ENCODE peak calls at places on chromosome 20, in ten cellular contexts. One of them, this sample, is unnamed.

GRCh38 chr20:62898970-62899632 is 27.2 kb downstream of the DIDO1 start:
- DNase-seq in OCI-LY7: no peak
- DNase-seq in HL-60: no peak
- DNase-seq in Panc1: no peak
- DNase-seq in tibial artery: no peak
- DNase-seq in heart left ventricle: no peak
- DNase-seq in right lobe of liver: no peak
- DNase-seq in fibroblast of lung: no peak
- DNase-seq in cardiac fibroblast: no peak
- DNase-seq in coronary artery: no peak
- DNase-seq in this sample: no peak

GRCh38 chr20:40943591-40943990 is 85.0 kb upstream of the TOP1 start:
- DNase-seq in OCI-LY7: peak
- DNase-seq in HL-60: no peak
- DNase-seq in Panc1: no peak
- DNase-seq in tibial artery: no peak
- DNase-seq in heart left ventricle: no peak
- DNase-seq in right lobe of liver: peak
- DNase-seq in fibroblast of lung: no peak
- DNase-seq in cardiac fibroblast: no peak
- DNase-seq in coronary artery: no peak
- DNase-seq in this sample: no peak

GRCh38 chr20:21323640-21324039 is 20.5 kb downstream of the XRN2 start:
- DNase-seq in OCI-LY7: no peak
- DNase-seq in HL-60: no peak
- DNase-seq in Panc1: no peak
- DNase-seq in tibial artery: no peak
- DNase-seq in heart left ventricle: no peak
- DNase-seq in right lobe of liver: no peak
- DNase-seq in fibroblast of lung: peak
- DNase-seq in cardiac fibroblast: peak
- DNase-seq in coronary artery: no peak
- DNase-seq in this sample: no peak

GRCh38 chr20:59515013-59515905 is 89.1 kb upstream of the PHACTR3 start:
- DNase-seq in OCI-LY7: peak
- DNase-seq in HL-60: no peak
- DNase-seq in Panc1: no peak
- DNase-seq in tibial artery: peak
- DNase-seq in heart left ventricle: peak
- DNase-seq in right lobe of liver: peak
- DNase-seq in fibroblast of lung: peak
- DNase-seq in cardiac fibroblast: peak
- DNase-seq in coronary artery: no peak
- DNase-seq in this sample: peak

GRCh38 chr20:29689411-29690225 is 1567.8 kb upstream of the DEFB115 start:
- DNase-seq in OCI-LY7: no peak
- DNase-seq in HL-60: no peak
- DNase-seq in Panc1: no peak
- DNase-seq in tibial artery: peak
- DNase-seq in heart left ventricle: no peak
- DNase-seq in right lobe of liver: peak
- DNase-seq in fibroblast of lung: no peak
- DNase-seq in cardiac fibroblast: no peak
- DNase-seq in coronary artery: peak
- DNase-seq in this sample: peak

GRCh38 chr20:13341737-13342393 is 120.8 kb downstream of the ISM1 start:
- DNase-seq in OCI-LY7: no peak
- DNase-seq in HL-60: no peak
- DNase-seq in Panc1: no peak
- DNase-seq in tibial artery: no peak
- DNase-seq in heart left ventricle: no peak
- DNase-seq in right lobe of liver: no peak
- DNase-seq in fibroblast of lung: no peak
- DNase-seq in cardiac fibroblast: no peak
- DNase-seq in coronary artery: no peak
- DNase-seq in this sample: no peak

GRCh38 chr20:38997622-38998021 is 35.5 kb downstream of the DHX35 start:
- DNase-seq in OCI-LY7: peak
- DNase-seq in HL-60: no peak
- DNase-seq in Panc1: no peak
- DNase-seq in tibial artery: no peak
- DNase-seq in heart left ventricle: no peak
- DNase-seq in right lobe of liver: no peak
- DNase-seq in fibroblast of lung: peak
- DNase-seq in cardiac fibroblast: no peak
- DNase-seq in coronary artery: no peak
- DNase-seq in this sample: no peak

GRCh38 chr20:10795286-10796026 is 121.7 kb upstream of the JAG1 start:
- DNase-seq in OCI-LY7: no peak
- DNase-seq in HL-60: no peak
- DNase-seq in Panc1: no peak
- DNase-seq in tibial artery: no peak
- DNase-seq in heart left ventricle: no peak
- DNase-seq in right lobe of liver: no peak
- DNase-seq in fibroblast of lung: no peak
- DNase-seq in cardiac fibroblast: no peak
- DNase-seq in coronary artery: no peak
- DNase-seq in this sample: no peak

GRCh38 chr20:62266340-62266739 is 28.0 kb downstream of the OSBPL2 start:
- DNase-seq in OCI-LY7: peak
- DNase-seq in HL-60: no peak
- DNase-seq in Panc1: no peak
- DNase-seq in tibial artery: no peak
- DNase-seq in heart left ventricle: no peak
- DNase-seq in right lobe of liver: no peak
- DNase-seq in fibroblast of lung: peak
- DNase-seq in cardiac fibroblast: no peak
- DNase-seq in coronary artery: no peak
- DNase-seq in this sample: no peak

GRCh38 chr20:48051810-48052491 is 266.7 kb upstream of the SULF2 start:
- DNase-seq in OCI-LY7: no peak
- DNase-seq in HL-60: no peak
- DNase-seq in Panc1: no peak
- DNase-seq in tibial artery: no peak
- DNase-seq in heart left ventricle: no peak
- DNase-seq in right lobe of liver: no peak
- DNase-seq in fibroblast of lung: peak
- DNase-seq in cardiac fibroblast: peak
- DNase-seq in coronary artery: no peak
- DNase-seq in this sample: no peak

GRCh38 chr20:47019106-47019824 is 124.6 kb downstream of the EYA2 start:
- DNase-seq in OCI-LY7: no peak
- DNase-seq in HL-60: no peak
- DNase-seq in Panc1: no peak
- DNase-seq in tibial artery: no peak
- DNase-seq in heart left ventricle: no peak
- DNase-seq in right lobe of liver: no peak
- DNase-seq in fibroblast of lung: peak
- DNase-seq in cardiac fibroblast: peak
- DNase-seq in coronary artery: no peak
- DNase-seq in this sample: no peak

DNA sequence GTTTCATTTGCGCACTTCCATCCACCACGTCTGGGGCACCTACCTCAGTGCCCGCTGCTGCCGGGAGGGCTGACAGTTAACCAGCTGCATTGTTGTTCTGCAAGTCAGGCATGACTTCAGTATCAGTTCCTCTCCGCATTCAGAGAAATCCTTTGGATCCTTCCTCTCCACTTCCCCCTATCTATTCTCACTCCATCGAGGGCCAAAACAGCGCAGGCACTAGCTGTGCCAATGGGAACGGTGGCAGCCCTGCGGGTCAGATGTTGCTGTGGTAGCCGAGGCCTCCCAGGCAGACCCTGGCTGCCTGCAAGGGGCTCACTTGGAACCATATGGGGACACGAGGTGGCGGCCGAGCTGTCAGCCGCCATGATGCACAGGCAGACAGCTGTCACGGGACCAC is 64.2 kb upstream of the INSM1 start:
- DNase-seq in OCI-LY7: peak
- DNase-seq in HL-60: no peak
- DNase-seq in Panc1: no peak
- DNase-seq in tibial artery: peak
- DNase-seq in heart left ventricle: peak
- DNase-seq in right lobe of liver: no peak
- DNase-seq in fibroblast of lung: no peak
- DNase-seq in cardiac fibroblast: no peak
- DNase-seq in coronary artery: no peak
- DNase-seq in this sample: peak
- H3K4me3 ChIP-seq in OCI-LY7: no peak
- H3K4me3 ChIP-seq in HL-60: no peak
- H3K4me3 ChIP-seq in Panc1: no peak
- H3K4me3 ChIP-seq in tibial artery: no peak
- H3K4me3 ChIP-seq in heart left ventricle: no peak
- H3K4me3 ChIP-seq in right lobe of liver: no peak
- H3K4me3 ChIP-seq in fibroblast of lung: no peak
- H3K4me3 ChIP-seq in cardiac fibroblast: no peak
- H3K4me3 ChIP-seq in coronary artery: no peak
- H3K4me3 ChIP-seq in this sample: no peak

DNA sequence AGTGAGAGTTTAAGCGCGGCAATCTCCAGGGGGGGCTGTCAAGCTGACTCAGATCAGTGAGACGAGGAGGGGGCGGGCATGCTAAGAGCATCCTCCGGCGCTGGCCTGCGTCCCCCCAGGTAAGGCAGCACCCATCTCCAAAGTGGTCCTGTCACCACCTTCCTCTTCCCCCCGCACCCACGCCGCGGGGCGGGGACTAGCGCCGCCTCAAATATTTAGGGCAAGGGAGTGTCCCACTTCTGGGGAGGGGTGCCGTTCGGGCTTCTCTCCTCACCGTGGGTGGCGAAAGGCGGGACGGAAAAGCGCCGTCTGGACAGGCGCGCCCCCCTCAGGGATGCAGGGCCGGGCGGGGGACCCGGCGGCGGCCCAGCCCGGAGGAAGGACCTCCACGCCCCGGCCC is 366 bp upstream of the TOX2 start:
- DNase-seq in OCI-LY7: no peak
- DNase-seq in HL-60: no peak
- DNase-seq in Panc1: no peak
- DNase-seq in tibial artery: no peak
- DNase-seq in heart left ventricle: no peak
- DNase-seq in right lobe of liver: no peak
- DNase-seq in fibroblast of lung: no peak
- DNase-seq in cardiac fibroblast: no peak
- DNase-seq in coronary artery: no peak
- DNase-seq in this sample: no peak
- H3K4me3 ChIP-seq in OCI-LY7: no peak
- H3K4me3 ChIP-seq in HL-60: peak
- H3K4me3 ChIP-seq in Panc1: peak
- H3K4me3 ChIP-seq in tibial artery: no peak
- H3K4me3 ChIP-seq in heart left ventricle: peak
- H3K4me3 ChIP-seq in right lobe of liver: peak
- H3K4me3 ChIP-seq in fibroblast of lung: peak
- H3K4me3 ChIP-seq in cardiac fibroblast: peak
- H3K4me3 ChIP-seq in coronary artery: peak
- H3K4me3 ChIP-seq in this sample: peak

DNA sequence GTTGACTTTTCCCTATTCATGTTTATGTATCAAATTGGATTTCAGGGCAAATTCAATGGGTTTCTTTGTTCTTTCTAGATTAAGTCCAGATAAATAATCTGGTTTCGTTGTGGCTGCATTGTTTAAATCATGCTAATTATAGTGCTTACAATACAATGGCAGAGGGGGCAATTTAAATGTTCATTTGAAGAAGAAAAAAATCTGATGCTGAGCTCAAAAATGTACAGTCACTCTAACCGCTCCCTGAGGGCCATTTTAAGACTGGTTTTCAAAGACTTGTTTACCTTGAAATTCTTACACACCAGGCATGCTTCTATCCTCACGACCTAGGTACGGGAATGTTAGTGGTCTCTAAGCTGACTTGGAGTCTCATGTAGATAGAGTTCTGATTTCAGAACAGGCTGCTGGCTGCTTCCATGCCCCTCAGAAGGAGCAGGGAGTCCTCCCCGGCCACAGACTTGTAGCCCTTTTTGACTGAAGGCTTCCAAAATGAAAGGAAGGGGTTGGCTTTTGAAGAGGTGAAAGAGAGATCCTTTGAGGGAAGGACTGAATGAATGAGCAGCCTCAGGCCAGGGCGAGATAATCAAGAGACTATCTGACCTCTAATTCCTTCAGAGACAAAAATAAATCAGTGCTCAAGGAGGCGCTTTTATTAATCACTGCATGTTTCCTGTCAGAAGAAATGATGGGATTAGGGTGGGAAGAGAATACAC is 86.1 kb upstream of the ZNF217 start:
- DNase-seq in OCI-LY7: no peak
- DNase-seq in HL-60: no peak
- DNase-seq in Panc1: no peak
- DNase-seq in tibial artery: no peak
- DNase-seq in heart left ventricle: no peak
- DNase-seq in right lobe of liver: no peak
- DNase-seq in fibroblast of lung: peak
- DNase-seq in cardiac fibroblast: no peak
- DNase-seq in coronary artery: no peak
- DNase-seq in this sample: no peak
- H3K4me3 ChIP-seq in OCI-LY7: no peak
- H3K4me3 ChIP-seq in HL-60: no peak
- H3K4me3 ChIP-seq in Panc1: no peak
- H3K4me3 ChIP-seq in tibial artery: no peak
- H3K4me3 ChIP-seq in heart left ventricle: no peak
- H3K4me3 ChIP-seq in right lobe of liver: no peak
- H3K4me3 ChIP-seq in fibroblast of lung: no peak
- H3K4me3 ChIP-seq in cardiac fibroblast: no peak
- H3K4me3 ChIP-seq in coronary artery: no peak
- H3K4me3 ChIP-seq in this sample: no peak

GRCh38 chr20:17227669-17228623 is 1.1 kb downstream of the PCSK2 start:
- DNase-seq in OCI-LY7: no peak
- DNase-seq in HL-60: no peak
- DNase-seq in Panc1: no peak
- DNase-seq in tibial artery: no peak
- DNase-seq in heart left ventricle: no peak
- DNase-seq in right lobe of liver: no peak
- DNase-seq in fibroblast of lung: peak
- DNase-seq in cardiac fibroblast: no peak
- DNase-seq in coronary artery: no peak
- DNase-seq in this sample: no peak

GRCh38 chr20:17226410-17227198 is at the start of gene PCSK2:
- DNase-seq in OCI-LY7: no peak
- DNase-seq in HL-60: no peak
- DNase-seq in Panc1: no peak
- DNase-seq in tibial artery: no peak
- DNase-seq in heart left ventricle: peak
- DNase-seq in right lobe of liver: no peak
- DNase-seq in fibroblast of lung: peak
- DNase-seq in cardiac fibroblast: peak
- DNase-seq in coronary artery: no peak
- DNase-seq in this sample: peak

GRCh38 chr20:17227199-17227535 is 327 bp downstream of the PCSK2 start:
- DNase-seq in OCI-LY7: no peak
- DNase-seq in HL-60: no peak
- DNase-seq in Panc1: no peak
- DNase-seq in tibial artery: no peak
- DNase-seq in heart left ventricle: no peak
- DNase-seq in right lobe of liver: no peak
- DNase-seq in fibroblast of lung: no peak
- DNase-seq in cardiac fibroblast: no peak
- DNase-seq in coronary artery: no peak
- DNase-seq in this sample: no peak

GRCh38 chr20:17223553-17223952 is 3.3 kb upstream of the PCSK2 start:
- DNase-seq in OCI-LY7: no peak
- DNase-seq in HL-60: no peak
- DNase-seq in Panc1: no peak
- DNase-seq in tibial artery: no peak
- DNase-seq in heart left ventricle: no peak
- DNase-seq in right lobe of liver: no peak
- DNase-seq in fibroblast of lung: no peak
- DNase-seq in cardiac fibroblast: no peak
- DNase-seq in coronary artery: no peak
- DNase-seq in this sample: no peak

GRCh38 chr20:17225891-17226409 is 890 bp upstream of the PCSK2 start:
- DNase-seq in OCI-LY7: no peak
- DNase-seq in HL-60: no peak
- DNase-seq in Panc1: no peak
- DNase-seq in tibial artery: no peak
- DNase-seq in heart left ventricle: no peak
- DNase-seq in right lobe of liver: peak
- DNase-seq in fibroblast of lung: no peak
- DNase-seq in cardiac fibroblast: no peak
- DNase-seq in coronary artery: no peak
- DNase-seq in this sample: peak
- H3K4me3 ChIP-seq in OCI-LY7: no peak
- H3K4me3 ChIP-seq in HL-60: no peak
- H3K4me3 ChIP-seq in Panc1: peak
- H3K4me3 ChIP-seq in tibial artery: peak
- H3K4me3 ChIP-seq in heart left ventricle: peak
- H3K4me3 ChIP-seq in right lobe of liver: no peak
- H3K4me3 ChIP-seq in fibroblast of lung: no peak
- H3K4me3 ChIP-seq in cardiac fibroblast: no peak
- H3K4me3 ChIP-seq in coronary artery: peak
- H3K4me3 ChIP-seq in this sample: no peak

This sample was measured in heart right ventricle.